ENCODE peak calls at places on chromosomes 12 and 14, in seven cellular contexts. V, G, S, M, T, L and N are unnamed samples.

GRCh38 chr12:1912580-1913376 is 5.7 kb downstream of the CACNA2D4 start:
- DNase-seq in V (no peak), G (no peak), S (no peak), M (no peak), T (peak), L (no peak), N (no peak)

GRCh38 chr12:9084417-9084816 is 31.3 kb downstream of the A2M start:
- DNase-seq in V (no peak), G (no peak), S (no peak), M (no peak), T (no peak), L (no peak), N (no peak)

GRCh38 chr14:100106661-100107112 is 41.5 kb downstream of the EVL start:
- DNase-seq in V (peak), G (no peak), S (no peak), M (no peak), T (no peak), L (no peak), N (no peak)

GRCh38 chr12:69834147-69834546 is 9.1 kb downstream of the MYRFL start:
- DNase-seq in V (no peak), G (no peak), S (no peak), M (no peak), T (no peak), L (no peak), N (no peak)

GRCh38 chr12:68771223-68771925 is 25.4 kb downstream of the SLC35E3 start:
- DNase-seq in V (no peak), G (no peak), S (no peak), M (no peak), T (no peak), L (no peak), N (no peak)

GRCh38 chr12:29035112-29035511 is 114.0 kb upstream of the FAR2 start:
- DNase-seq in V (no peak), G (no peak), S (no peak), M (no peak), T (no peak), L (no peak), N (no peak)

GRCh38 chr12:115466076-115466475 is 782.1 kb upstream of the TBX3 start:
- DNase-seq in V (no peak), G (no peak), S (no peak), M (no peak), T (no peak), L (no peak), N (no peak)

GRCh38 chr14:78608998-78609787 is 439.0 kb downstream of the NRXN3 start:
- DNase-seq in V (no peak), G (no peak), S (no peak), M (no peak), T (no peak), L (no peak), N (no peak)

GRCh38 chr12:42336286-42336685 is 10.3 kb downstream of the PPHLN1 start:
- DNase-seq in V (no peak), G (no peak), S (no peak), M (no peak), T (no peak), L (no peak), N (no peak)

GRCh38 chr12:79381246-79382208 is 309.2 kb downstream of the PAWR start:
- DNase-seq in V (no peak), G (no peak), S (no peak), M (no peak), T (no peak), L (no peak), N (no peak)

GRCh38 chr14:53055003-53055402 is 98.1 kb downstream of the DDHD1 start:
- DNase-seq in V (no peak), G (peak), S (no peak), M (peak), T (peak), L (no peak), N (no peak)

GRCh38 chr12:85642810-85643209 is 193.4 kb downstream of the RASSF9 start:
- DNase-seq in V (no peak), G (peak), S (no peak), M (no peak), T (peak), L (no peak), N (no peak)

GRCh38 chr14:95245334-95245733 is 74.4 kb downstream of the CLMN start:
- DNase-seq in V (no peak), G (no peak), S (no peak), M (no peak), T (no peak), L (no peak), N (no peak)

GRCh38 chr14:44316647-44317432 is 190.2 kb downstream of the FSCB start:
- DNase-seq in V (no peak), G (peak), S (no peak), M (peak), T (peak), L (no peak), N (no peak)

GRCh38 chr14:82354126-82354525 is 820.5 kb upstream of the SEL1L start:
- DNase-seq in V (no peak), G (no peak), S (no peak), M (no peak), T (no peak), L (no peak), N (no peak)

GRCh38 chr14:75939200-75939599 is 42.6 kb downstream of the TGFB3 start:
- DNase-seq in V (no peak), G (no peak), S (no peak), M (no peak), T (no peak), L (no peak), N (no peak)

GRCh38 chr14:75933712-75934296 is 48.0 kb downstream of the TGFB3 start:
- DNase-seq in V (no peak), G (no peak), S (no peak), M (no peak), T (no peak), L (no peak), N (no peak)

GRCh38 chr14:75941030-75941429 is 40.8 kb downstream of the TGFB3 start:
- DNase-seq in V (no peak), G (no peak), S (no peak), M (no peak), T (no peak), L (no peak), N (no peak)

GRCh38 chr14:75934998-75935628 is 46.7 kb downstream of the TGFB3 start:
- DNase-seq in V (no peak), G (no peak), S (no peak), M (no peak), T (no peak), L (no peak), N (no peak)
- H3K27ac ChIP-seq in V (no peak), G (no peak), S (no peak), M (no peak), T (no peak), L (no peak), N (no peak)

GRCh38 chr14:75153295-75153694 is 23.1 kb downstream of the TMED10 start:
- DNase-seq in V (no peak), G (no peak), S (no peak), M (no peak), T (peak), L (no peak), N (no peak)
- H3K27ac ChIP-seq in V (no peak), G (no peak), S (no peak), M (no peak), T (no peak), L (no peak), N (peak)

GRCh38 chr12:109378579-109378978 is 30.9 kb downstream of the MYO1H start:
- DNase-seq in V (no peak), G (no peak), S (no peak), M (no peak), T (no peak), L (no peak), N (no peak)
- H3K27ac ChIP-seq in V (no peak), G (no peak), S (no peak), M (no peak), T (no peak), L (no peak), N (no peak)

GRCh38 chr12:106275458-106275857 is 27.1 kb upstream of the TCP11L2 start:
- DNase-seq in V (no peak), G (no peak), S (no peak), M (no peak), T (no peak), L (no peak), N (no peak)
- H3K27ac ChIP-seq in V (no peak), G (no peak), S (no peak), M (no peak), T (peak), L (no peak), N (no peak)

GRCh38 chr12:48163150-48163747 is 5.9 kb upstream of the ASB8 start:
- DNase-seq in V (no peak), G (no peak), S (no peak), M (no peak), T (no peak), L (no peak), N (no peak)
- H3K27ac ChIP-seq in V (no peak), G (no peak), S (no peak), M (no peak), T (no peak), L (no peak), N (no peak)